ENCODE peak calls at places on chromosomes 2 and 18, in six cellular contexts. J is GM12864; R is RWPE1; O is Calu3; V is CD8-positive, alpha-beta memory T cell; G is EL. Y is an unnamed sample.

GRCh38 chr2:190110131-190110530 is 47.6 kb upstream of the MSTN start:
- DNase-seq in G (no peak), V (no peak), R (no peak), O (no peak), J (no peak), Y (no peak)

GRCh38 chr18:3059272-3059671 is 46.3 kb upstream of the LPIN2 start:
- DNase-seq in O (no peak), J (no peak), V (peak), R (no peak), G (no peak), Y (peak)

GRCh38 chr2:69056071-69056470 is 43.1 kb downstream of the ANTXR1 start:
- DNase-seq in V (no peak), G (no peak), R (no peak), O (no peak), J (no peak), Y (no peak)

GRCh38 chr2:148351439-148352143 is 293.0 kb upstream of the EPC2 start:
- DNase-seq in G (no peak), R (no peak), J (no peak), O (no peak), V (no peak), Y (no peak)

GRCh38 chr18:801137-801536 is 10.9 kb downstream of the YES1 start:
- DNase-seq in J (no peak), R (no peak), V (no peak), O (no peak), G (no peak), Y (no peak)

GRCh38 chr18:64165906-64166305 is 17.0 kb upstream of the LINC00305 start:
- DNase-seq in V (no peak), J (no peak), R (no peak), O (no peak), G (no peak), Y (no peak)

GRCh38 chr2:164692114-164692513 is 70.8 kb upstream of the GRB14 start:
- DNase-seq in J (no peak), O (no peak), V (no peak), G (peak), R (no peak), Y (no peak)

GRCh38 chr2:236656166-236656565 is 86.5 kb downstream of the ACKR3 start:
- DNase-seq in V (no peak), R (no peak), G (no peak), J (no peak), O (no peak), Y (no peak)

GRCh38 chr2:99682280-99683060 is 192.7 kb upstream of the REV1 start:
- DNase-seq in V (no peak), R (no peak), G (peak), O (no peak), J (no peak), Y (peak)

GRCh38 chr2:188449570-188449969 is 157.9 kb downstream of the GULP1 start:
- DNase-seq in J (no peak), V (no peak), R (no peak), G (no peak), O (no peak), Y (no peak)

GRCh38 chr2:200054681-200055468 is 99.5 kb downstream of the MAIP1 start:
- DNase-seq in R (no peak), O (no peak), G (no peak), J (no peak), V (no peak), Y (no peak)

GRCh38 chr2:136384541-136385303 is 266.8 kb upstream of the CXCR4 start:
- DNase-seq in R (no peak), O (peak), J (no peak), V (peak), G (peak), Y (peak)

Y was measured in DMS53.